ENCODE peak calls at places on chromosomes 5 and 9, in six cellular contexts. One of them, this sample, is unnamed.

GRCh38 chr5:126248611-126249010 is 174.6 kb upstream of the GRAMD2B start:
- DNase-seq in hepatocyte: no peak
- DNase-seq in lower lobe of right lung: no peak
- DNase-seq in A673: no peak
- DNase-seq in endodermal cell: no peak
- DNase-seq in effector memory CD4-positive, alpha-beta T cell: no peak
- DNase-seq in this sample: no peak

GRCh38 chr9:120386390-120387131 is 193.4 kb downstream of the CDK5RAP2 start:
- DNase-seq in endodermal cell: no peak
- DNase-seq in lower lobe of right lung: no peak
- DNase-seq in A673: no peak
- DNase-seq in hepatocyte: peak; percentile 32
- DNase-seq in effector memory CD4-positive, alpha-beta T cell: no peak
- DNase-seq in this sample: no peak

GRCh38 chr9:93612796-93613154 is 36.4 kb downstream of the PHF2 start:
- DNase-seq in endodermal cell: peak; percentile 35
- DNase-seq in lower lobe of right lung: no peak
- DNase-seq in effector memory CD4-positive, alpha-beta T cell: no peak
- DNase-seq in hepatocyte: no peak
- DNase-seq in A673: no peak
- DNase-seq in this sample: no peak

GRCh38 chr5:61020415-61020814 is 75.4 kb downstream of the NDUFAF2 start:
- DNase-seq in A673: peak; percentile 83
- DNase-seq in hepatocyte: no peak
- DNase-seq in lower lobe of right lung: peak; percentile 57
- DNase-seq in effector memory CD4-positive, alpha-beta T cell: no peak
- DNase-seq in endodermal cell: no peak
- DNase-seq in this sample: no peak

GRCh38 chr9:134175291-134175807 is 11.0 kb upstream of the RNU6ATAC start:
- DNase-seq in endodermal cell: peak; percentile 95
- DNase-seq in lower lobe of right lung: no peak
- DNase-seq in A673: no peak
- DNase-seq in effector memory CD4-positive, alpha-beta T cell: no peak
- DNase-seq in hepatocyte: no peak
- DNase-seq in this sample: no peak

GRCh38 chr5:178297751-178298150 is 65.1 kb upstream of the PHYKPL start:
- DNase-seq in lower lobe of right lung: peak; percentile 20
- DNase-seq in hepatocyte: no peak
- DNase-seq in A673: no peak
- DNase-seq in effector memory CD4-positive, alpha-beta T cell: no peak
- DNase-seq in endodermal cell: peak; percentile 33
- DNase-seq in this sample: no peak

GRCh38 chr9:92004045-92004392 is 54.0 kb upstream of the ROR2 start:
- DNase-seq in endodermal cell: peak; percentile 71
- DNase-seq in A673: no peak
- DNase-seq in hepatocyte: no peak
- DNase-seq in effector memory CD4-positive, alpha-beta T cell: no peak
- DNase-seq in lower lobe of right lung: no peak
- DNase-seq in this sample: no peak

GRCh38 chr5:134101686-134102439 is 12.6 kb upstream of the TCF7 start:
- DNase-seq in hepatocyte: peak; percentile 57
- DNase-seq in effector memory CD4-positive, alpha-beta T cell: peak; percentile 65
- DNase-seq in lower lobe of right lung: peak; percentile 69
- DNase-seq in endodermal cell: peak; percentile 96
- DNase-seq in A673: peak; percentile 60
- DNase-seq in this sample: peak; percentile 72

GRCh38 chr9:112180387-112180881 is 5.3 kb upstream of the SUSD1 start:
- DNase-seq in effector memory CD4-positive, alpha-beta T cell: peak; percentile 43
- DNase-seq in endodermal cell: no peak
- DNase-seq in A673: no peak
- DNase-seq in hepatocyte: peak; percentile 23
- DNase-seq in lower lobe of right lung: no peak
- DNase-seq in this sample: no peak

GRCh38 chr9:126791406-126792230 is 13.2 kb upstream of the ZBTB43 start:
- DNase-seq in A673: peak; percentile 34
- DNase-seq in lower lobe of right lung: peak; percentile 10
- DNase-seq in endodermal cell: no peak
- DNase-seq in hepatocyte: peak; percentile 80
- DNase-seq in effector memory CD4-positive, alpha-beta T cell: no peak
- DNase-seq in this sample: no peak

GRCh38 chr5:135243194-135244191 is 155.5 kb downstream of the MACROH2A1 start:
- DNase-seq in hepatocyte: peak; percentile 72
- DNase-seq in effector memory CD4-positive, alpha-beta T cell: no peak
- DNase-seq in A673: no peak
- DNase-seq in endodermal cell: peak; percentile 33
- DNase-seq in lower lobe of right lung: no peak
- DNase-seq in this sample: peak; percentile 90

GRCh38 chr5:172951381-172952033 is 7.7 kb upstream of the RPL26L1 start:
- DNase-seq in effector memory CD4-positive, alpha-beta T cell: no peak
- DNase-seq in lower lobe of right lung: no peak
- DNase-seq in A673: no peak
- DNase-seq in endodermal cell: no peak
- DNase-seq in hepatocyte: no peak
- DNase-seq in this sample: no peak
- H3K4me1 ChIP-seq in effector memory CD4-positive, alpha-beta T cell: no peaks in the 10 kb centered on the region
- H3K4me1 ChIP-seq in lower lobe of right lung: peaks cover 7% of the 10 kb centered on the region
- H3K4me1 ChIP-seq in A673: no peaks in the 10 kb centered on the region
- H3K4me1 ChIP-seq in endodermal cell: no peaks in the 10 kb centered on the region
- H3K4me1 ChIP-seq in hepatocyte: no peaks in the 10 kb centered on the region
- H3K4me1 ChIP-seq in this sample: peaks cover 4% of the 10 kb centered on the region

DNA sequence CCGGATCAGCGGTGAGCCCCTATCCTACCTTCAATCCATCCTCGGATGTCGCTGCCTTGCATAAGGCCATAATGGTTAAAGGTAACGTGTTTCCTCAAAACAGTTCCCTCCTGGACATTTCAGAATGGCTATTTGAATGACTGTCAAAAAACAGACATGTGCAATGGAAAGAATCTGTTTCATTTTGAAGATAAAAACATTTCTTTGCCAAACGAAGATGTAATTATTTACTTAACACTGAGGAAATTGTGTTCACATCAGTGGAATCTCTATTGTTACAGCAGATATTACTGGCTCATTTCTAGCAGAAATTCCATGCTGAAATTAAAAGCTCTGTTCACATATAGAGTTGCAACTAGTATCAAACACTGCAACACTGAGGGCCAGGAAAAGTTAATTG is 7.1 kb downstream of the ANXA1 start:
- DNase-seq in endodermal cell: no peak
- DNase-seq in lower lobe of right lung: no peak
- DNase-seq in hepatocyte: no peak
- DNase-seq in A673: no peak
- DNase-seq in effector memory CD4-positive, alpha-beta T cell: no peak
- DNase-seq in this sample: no peak
- H3K36me3 ChIP-seq in endodermal cell: no peaks in the 10 kb centered on the region
- H3K36me3 ChIP-seq in lower lobe of right lung: peaks cover 57% of the 10 kb centered on the region
- H3K36me3 ChIP-seq in hepatocyte: no peaks in the 10 kb centered on the region
- H3K36me3 ChIP-seq in A673: peaks cover 56% of the 10 kb centered on the region
- H3K36me3 ChIP-seq in effector memory CD4-positive, alpha-beta T cell: peaks cover 53% of the 10 kb centered on the region
- H3K36me3 ChIP-seq in this sample: no peaks in the 10 kb centered on the region

GRCh38 chr9:137621131-137621757 is 2.4 kb downstream of the EHMT1 start:
- DNase-seq in lower lobe of right lung: no peak
- DNase-seq in endodermal cell: no peak
- DNase-seq in A673: no peak
- DNase-seq in hepatocyte: no peak
- DNase-seq in effector memory CD4-positive, alpha-beta T cell: no peak
- DNase-seq in this sample: peak; percentile 20
- H3K4me1 ChIP-seq in lower lobe of right lung: peaks cover 50% of the 10 kb centered on the region
- H3K4me1 ChIP-seq in endodermal cell: peaks cover 8% of the 10 kb centered on the region
- H3K4me1 ChIP-seq in A673: peaks cover 6% of the 10 kb centered on the region
- H3K4me1 ChIP-seq in hepatocyte: peaks cover 21% of the 10 kb centered on the region
- H3K4me1 ChIP-seq in effector memory CD4-positive, alpha-beta T cell: peaks cover 13% of the 10 kb centered on the region
- H3K4me1 ChIP-seq in this sample: no peaks in the 10 kb centered on the region

GRCh38 chr5:138922494-138922893 is 47.4 kb upstream of the LRRTM2 start:
- DNase-seq in hepatocyte: no peak
- DNase-seq in endodermal cell: peak; percentile 35
- DNase-seq in lower lobe of right lung: no peak
- DNase-seq in effector memory CD4-positive, alpha-beta T cell: no peak
- DNase-seq in A673: no peak
- DNase-seq in this sample: no peak
- H3K36me3 ChIP-seq in hepatocyte: no peaks in the 10 kb centered on the region
- H3K36me3 ChIP-seq in endodermal cell: peaks cover 81% of the 10 kb centered on the region
- H3K36me3 ChIP-seq in lower lobe of right lung: peaks cover 68% of the 10 kb centered on the region
- H3K36me3 ChIP-seq in effector memory CD4-positive, alpha-beta T cell: peaks cover 14% of the 10 kb centered on the region
- H3K36me3 ChIP-seq in A673: peaks cover 24% of the 10 kb centered on the region
- H3K36me3 ChIP-seq in this sample: peaks cover 7% of the 10 kb centered on the region

This sample was measured in BE2C.